ENCODE peak calls at places on chromosomes 13 and 19, in seven cellular contexts. One of them, this sample, is unnamed. For H3K4me1, the result is how much of the 10 kb centered on the place peaks cover.

GRCh38 chr13:45681101-45681500 is 21.0 kb upstream of the CBY2 start:
- DNase-seq in tibial artery: no peak
- DNase-seq in transverse colon: no peak
- DNase-seq in CD4-positive, CD25-positive, alpha-beta regulatory T cell: no peak
- DNase-seq in A549: no peak
- DNase-seq in upper lobe of left lung: no peak
- DNase-seq in adipocyte: no peak
- DNase-seq in this sample: no peak

GRCh38 chr19:46488551-46488950 is 7.1 kb downstream of the PNMA8B start:
- DNase-seq in upper lobe of left lung: no peak
- DNase-seq in tibial artery: no peak
- DNase-seq in A549: no peak
- DNase-seq in CD4-positive, CD25-positive, alpha-beta regulatory T cell: no peak
- DNase-seq in transverse colon: no peak
- DNase-seq in adipocyte: no peak
- DNase-seq in this sample: no peak

GRCh38 chr13:97125051-97125809 is 96.9 kb upstream of the MBNL2 start:
- DNase-seq in adipocyte: peak
- DNase-seq in tibial artery: no peak
- DNase-seq in upper lobe of left lung: peak
- DNase-seq in CD4-positive, CD25-positive, alpha-beta regulatory T cell: no peak
- DNase-seq in transverse colon: no peak
- DNase-seq in A549: peak
- DNase-seq in this sample: no peak

GRCh38 chr19:14563989-14564650 is 7.7 kb downstream of the NDUFB7 start:
- DNase-seq in tibial artery: no peak
- DNase-seq in adipocyte: no peak
- DNase-seq in A549: peak
- DNase-seq in upper lobe of left lung: no peak
- DNase-seq in CD4-positive, CD25-positive, alpha-beta regulatory T cell: no peak
- DNase-seq in transverse colon: no peak
- DNase-seq in this sample: no peak

GRCh38 chr13:38167164-38167822 is 182.4 kb upstream of the UFM1 start:
- DNase-seq in tibial artery: no peak
- DNase-seq in A549: no peak
- DNase-seq in adipocyte: no peak
- DNase-seq in CD4-positive, CD25-positive, alpha-beta regulatory T cell: no peak
- DNase-seq in transverse colon: no peak
- DNase-seq in upper lobe of left lung: no peak
- DNase-seq in this sample: no peak

GRCh38 chr13:66915596-66916185 is 314.4 kb downstream of the PCDH9 start:
- DNase-seq in A549: peak
- DNase-seq in tibial artery: no peak
- DNase-seq in upper lobe of left lung: no peak
- DNase-seq in adipocyte: peak
- DNase-seq in transverse colon: no peak
- DNase-seq in CD4-positive, CD25-positive, alpha-beta regulatory T cell: no peak
- DNase-seq in this sample: no peak

GRCh38 chr13:112952759-112953541 is 16.1 kb upstream of the MCF2L start:
- DNase-seq in transverse colon: no peak
- DNase-seq in CD4-positive, CD25-positive, alpha-beta regulatory T cell: no peak
- DNase-seq in A549: no peak
- DNase-seq in adipocyte: no peak
- DNase-seq in tibial artery: peak
- DNase-seq in upper lobe of left lung: peak
- DNase-seq in this sample: no peak

GRCh38 chr13:74891610-74892009 is 590.4 kb downstream of the TBC1D4 start:
- DNase-seq in upper lobe of left lung: no peak
- DNase-seq in CD4-positive, CD25-positive, alpha-beta regulatory T cell: no peak
- DNase-seq in tibial artery: no peak
- DNase-seq in transverse colon: no peak
- DNase-seq in A549: peak
- DNase-seq in adipocyte: peak
- DNase-seq in this sample: no peak

GRCh38 chr13:26050568-26051230 is 1.1 kb downstream of the SHISA2 start:
- DNase-seq in CD4-positive, CD25-positive, alpha-beta regulatory T cell: no peak
- DNase-seq in adipocyte: peak
- DNase-seq in A549: peak
- DNase-seq in upper lobe of left lung: peak
- DNase-seq in tibial artery: no peak
- DNase-seq in transverse colon: no peak
- DNase-seq in this sample: no peak

GRCh38 chr13:110282316-110282841 is 24.6 kb downstream of the COL4A1 start:
- DNase-seq in CD4-positive, CD25-positive, alpha-beta regulatory T cell: no peak
- DNase-seq in adipocyte: no peak
- DNase-seq in tibial artery: no peak
- DNase-seq in A549: no peak
- DNase-seq in upper lobe of left lung: no peak
- DNase-seq in transverse colon: no peak
- DNase-seq in this sample: no peak

GRCh38 chr19:14002571-14003278 is 3.4 kb downstream of the RFX1 start:
- DNase-seq in adipocyte: no peak
- DNase-seq in CD4-positive, CD25-positive, alpha-beta regulatory T cell: no peak
- DNase-seq in transverse colon: no peak
- DNase-seq in A549: no peak
- DNase-seq in upper lobe of left lung: no peak
- DNase-seq in tibial artery: no peak
- DNase-seq in this sample: peak

GRCh38 chr19:42397315-42398166 is 7.4 kb upstream of the CNFN start:
- DNase-seq in transverse colon: no peak
- DNase-seq in A549: peak
- DNase-seq in CD4-positive, CD25-positive, alpha-beta regulatory T cell: no peak
- DNase-seq in adipocyte: no peak
- DNase-seq in tibial artery: no peak
- DNase-seq in upper lobe of left lung: no peak
- DNase-seq in this sample: no peak

GRCh38 chr19:38852231-38853044 is 2.7 kb upstream of the HNRNPL start:
- DNase-seq in upper lobe of left lung: peak
- DNase-seq in adipocyte: peak
- DNase-seq in A549: peak
- DNase-seq in CD4-positive, CD25-positive, alpha-beta regulatory T cell: peak
- DNase-seq in transverse colon: peak
- DNase-seq in tibial artery: peak
- DNase-seq in this sample: peak

GRCh38 chr13:30857018-30857417 is 49.1 kb upstream of the MEDAG start:
- DNase-seq in CD4-positive, CD25-positive, alpha-beta regulatory T cell: no peak
- DNase-seq in adipocyte: no peak
- DNase-seq in upper lobe of left lung: no peak
- DNase-seq in A549: no peak
- DNase-seq in transverse colon: no peak
- DNase-seq in tibial artery: no peak
- DNase-seq in this sample: no peak

DNA sequence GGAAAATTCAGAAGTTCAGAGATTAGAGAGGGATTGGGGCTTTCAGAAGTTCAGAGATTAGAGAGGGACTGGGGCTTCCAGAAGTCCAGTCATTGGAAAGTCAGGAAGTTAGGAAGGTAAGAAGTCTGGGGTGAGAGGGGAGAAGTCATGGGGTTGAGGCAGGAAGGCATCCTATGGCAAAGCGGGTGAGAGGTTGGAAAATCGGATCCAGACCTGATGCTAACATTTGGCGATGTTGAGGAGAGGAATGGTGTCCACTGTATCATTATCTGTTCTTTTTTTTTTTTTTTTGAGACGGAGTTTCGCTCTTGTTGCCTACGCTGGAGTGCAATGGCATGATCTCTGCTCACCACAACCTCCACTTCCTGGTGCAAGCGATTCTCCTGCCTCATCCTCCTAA is 11.1 kb downstream of the SYT3 start:
- DNase-seq in transverse colon: no peak
- DNase-seq in tibial artery: no peak
- DNase-seq in A549: no peak
- DNase-seq in upper lobe of left lung: no peak
- DNase-seq in CD4-positive, CD25-positive, alpha-beta regulatory T cell: no peak
- DNase-seq in adipocyte: no peak
- DNase-seq in this sample: no peak
- H3K4me3 ChIP-seq in transverse colon: no peak
- H3K4me3 ChIP-seq in tibial artery: no peak
- H3K4me3 ChIP-seq in A549: no peak
- H3K4me3 ChIP-seq in upper lobe of left lung: no peak
- H3K4me3 ChIP-seq in CD4-positive, CD25-positive, alpha-beta regulatory T cell: no peak
- H3K4me3 ChIP-seq in adipocyte: no peak
- H3K4me3 ChIP-seq in this sample: no peak

GRCh38 chr19:1238373-1239303 is 833 bp upstream of the CBARP start:
- DNase-seq in A549: no peak
- DNase-seq in CD4-positive, CD25-positive, alpha-beta regulatory T cell: no peak
- DNase-seq in adipocyte: no peak
- DNase-seq in tibial artery: no peak
- DNase-seq in upper lobe of left lung: no peak
- DNase-seq in transverse colon: no peak
- DNase-seq in this sample: no peak

GRCh38 chr19:1240925-1241324 is 626 bp upstream of the ATP5F1D start:
- DNase-seq in CD4-positive, CD25-positive, alpha-beta regulatory T cell: no peak
- DNase-seq in adipocyte: no peak
- DNase-seq in tibial artery: no peak
- DNase-seq in A549: no peak
- DNase-seq in transverse colon: no peak
- DNase-seq in upper lobe of left lung: no peak
- DNase-seq in this sample: no peak

GRCh38 chr19:1237754-1238372 is at the start of gene CBARP:
- DNase-seq in adipocyte: peak
- DNase-seq in tibial artery: no peak
- DNase-seq in upper lobe of left lung: no peak
- DNase-seq in A549: no peak
- DNase-seq in CD4-positive, CD25-positive, alpha-beta regulatory T cell: no peak
- DNase-seq in transverse colon: no peak
- DNase-seq in this sample: peak

GRCh38 chr19:1239796-1240737 is 1.5 kb upstream of the ATP5F1D start:
- DNase-seq in upper lobe of left lung: peak
- DNase-seq in transverse colon: peak
- DNase-seq in A549: peak
- DNase-seq in tibial artery: peak
- DNase-seq in adipocyte: peak
- DNase-seq in CD4-positive, CD25-positive, alpha-beta regulatory T cell: peak
- DNase-seq in this sample: peak

DNA sequence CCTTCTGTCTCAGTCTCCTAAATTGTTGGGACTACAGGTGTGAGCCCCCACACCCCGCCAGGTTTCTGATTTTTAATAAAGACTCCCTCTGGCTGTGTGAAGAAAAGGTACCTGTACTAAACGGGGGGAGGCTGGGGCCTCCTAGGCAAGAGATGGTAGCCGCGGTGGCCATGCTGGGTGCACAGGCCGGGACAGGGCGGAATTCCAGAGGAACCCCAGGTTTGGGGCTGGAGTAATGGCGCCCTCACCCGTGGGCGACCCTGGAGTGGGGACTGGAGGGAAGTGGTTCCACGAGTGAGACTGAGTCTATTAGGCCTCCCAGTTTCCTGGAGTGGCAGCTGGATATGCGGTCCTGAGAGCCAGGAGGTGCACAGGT is 1.6 kb upstream of the CBARP start:
- DNase-seq in transverse colon: no peak
- DNase-seq in upper lobe of left lung: no peak
- DNase-seq in A549: no peak
- DNase-seq in CD4-positive, CD25-positive, alpha-beta regulatory T cell: no peak
- DNase-seq in tibial artery: no peak
- DNase-seq in adipocyte: no peak
- DNase-seq in this sample: no peak
- H3K4me1 ChIP-seq in transverse colon: under half
- H3K4me1 ChIP-seq in upper lobe of left lung: half or more
- H3K4me1 ChIP-seq in A549: under half
- H3K4me1 ChIP-seq in CD4-positive, CD25-positive, alpha-beta regulatory T cell: half or more
- H3K4me1 ChIP-seq in tibial artery: under half
- H3K4me1 ChIP-seq in adipocyte: under half
- H3K4me1 ChIP-seq in this sample: half or more

GRCh38 chr19:31516756-31517155 is 167.5 kb upstream of the TSHZ3 start:
- DNase-seq in tibial artery: no peak
- DNase-seq in CD4-positive, CD25-positive, alpha-beta regulatory T cell: no peak
- DNase-seq in A549: no peak
- DNase-seq in adipocyte: no peak
- DNase-seq in upper lobe of left lung: no peak
- DNase-seq in transverse colon: no peak
- DNase-seq in this sample: no peak
- H3K4me3 ChIP-seq in tibial artery: no peak
- H3K4me3 ChIP-seq in CD4-positive, CD25-positive, alpha-beta regulatory T cell: no peak
- H3K4me3 ChIP-seq in A549: no peak
- H3K4me3 ChIP-seq in adipocyte: no peak
- H3K4me3 ChIP-seq in upper lobe of left lung: no peak
- H3K4me3 ChIP-seq in transverse colon: no peak
- H3K4me3 ChIP-seq in this sample: no peak

GRCh38 chr19:23596872-23597271 is 90.1 kb downstream of the ZNF675 start:
- DNase-seq in transverse colon: no peak
- DNase-seq in adipocyte: no peak
- DNase-seq in tibial artery: no peak
- DNase-seq in upper lobe of left lung: no peak
- DNase-seq in CD4-positive, CD25-positive, alpha-beta regulatory T cell: no peak
- DNase-seq in A549: no peak
- DNase-seq in this sample: no peak
- H3K4me1 ChIP-seq in transverse colon: under half
- H3K4me1 ChIP-seq in adipocyte: under half
- H3K4me1 ChIP-seq in tibial artery: under half
- H3K4me1 ChIP-seq in upper lobe of left lung: under half
- H3K4me1 ChIP-seq in CD4-positive, CD25-positive, alpha-beta regulatory T cell: under half
- H3K4me1 ChIP-seq in A549: under half
- H3K4me1 ChIP-seq in this sample: under half

GRCh38 chr19:51901860-51902259 is 3.0 kb downstream of the ZNF649 start:
- DNase-seq in adipocyte: no peak
- DNase-seq in upper lobe of left lung: no peak
- DNase-seq in transverse colon: no peak
- DNase-seq in A549: no peak
- DNase-seq in CD4-positive, CD25-positive, alpha-beta regulatory T cell: no peak
- DNase-seq in tibial artery: no peak
- DNase-seq in this sample: no peak
- H3K4me3 ChIP-seq in adipocyte: no peak
- H3K4me3 ChIP-seq in upper lobe of left lung: no peak
- H3K4me3 ChIP-seq in transverse colon: no peak
- H3K4me3 ChIP-seq in A549: no peak
- H3K4me3 ChIP-seq in CD4-positive, CD25-positive, alpha-beta regulatory T cell: no peak
- H3K4me3 ChIP-seq in tibial artery: no peak
- H3K4me3 ChIP-seq in this sample: no peak

This sample was measured in left ventricle myocardium inferior.